ENCODE peak calls at places on chromosomes 7 and 10, in nine cellular contexts. S is astrocyte; M is adrenal gland; B is CD8-positive, alpha-beta T cell; T is cardiac muscle cell; Y is thyroid gland; J is uterus; W is A549; K is lower lobe of right lung. V is an unnamed sample. For H3K4me1, the result is how much of the 10 kb centered on the place peaks cover.

GRCh38 chr7:148763622-148764021 is 64.9 kb downstream of the CUL1 start:
- DNase-seq in K (no peak), S (no peak), W (no peak), Y (no peak), T (peak), M (no peak), B (no peak), J (no peak), V (no peak)

GRCh38 chr7:81211204-81211603 is 292.4 kb upstream of the SEMA3C start:
- DNase-seq in M (no peak), T (no peak), Y (no peak), S (no peak), J (no peak), B (no peak), K (no peak), W (no peak), V (no peak)

GRCh38 chr10:43218206-43218950 is 48.5 kb downstream of the RASGEF1A start:
- DNase-seq in K (peak), M (no peak), W (no peak), S (peak), B (no peak), J (no peak), T (peak), Y (no peak), V (no peak)

GRCh38 chr10:33134011-33134751 is 176.2 kb upstream of the ITGB1 start:
- DNase-seq in K (peak), M (peak), Y (peak), J (peak), T (peak), W (peak), S (peak), B (peak), V (no peak)

GRCh38 chr10:19977097-19977521 is 160.9 kb downstream of the PLXDC2 start:
- DNase-seq in J (no peak), B (no peak), S (no peak), T (no peak), M (no peak), K (no peak), Y (no peak), W (no peak), V (no peak)

GRCh38 chr10:13815766-13816165 is 229.0 kb downstream of the PRPF18 start:
- DNase-seq in T (no peak), M (no peak), B (no peak), S (peak), K (no peak), J (no peak), W (no peak), Y (no peak), V (no peak)

GRCh38 chr10:14953452-14954000 is 370 bp downstream of the DCLRE1C start:
- DNase-seq in B (no peak), T (peak), Y (peak), S (peak), M (peak), W (peak), J (no peak), K (peak), V (peak)

GRCh38 chr7:28411876-28412662 is at the start of gene CREB5:
- DNase-seq in T (no peak), J (no peak), K (no peak), Y (no peak), S (no peak), B (no peak), W (no peak), M (no peak), V (no peak)

GRCh38 chr10:122688293-122688989 is 11.2 kb downstream of the C10orf120 start:
- DNase-seq in K (no peak), S (no peak), W (no peak), J (no peak), M (peak), Y (no peak), B (no peak), T (peak), V (no peak)

GRCh38 chr7:87344446-87344845 is 1.0 kb upstream of the CROT start:
- DNase-seq in J (no peak), T (no peak), K (no peak), W (no peak), M (no peak), S (no peak), B (no peak), Y (no peak), V (no peak)

GRCh38 chr7:151383638-151384351 is 26.0 kb downstream of the WDR86 start:
- DNase-seq in K (no peak), W (no peak), Y (no peak), B (no peak), T (no peak), S (no peak), M (no peak), J (no peak), V (no peak)

GRCh38 chr10:101330236-101331225 is 23.4 kb upstream of the BTRC start:
- DNase-seq in Y (no peak), T (peak), W (no peak), K (no peak), J (no peak), S (peak), M (no peak), B (no peak), V (no peak)

GRCh38 chr7:74401137-74401859 is 52.4 kb upstream of the GTF2IRD1 start:
- DNase-seq in K (peak), B (peak), S (no peak), J (peak), M (peak), T (peak), Y (peak), W (peak), V (peak)

GRCh38 chr10:62512732-62513475 is 138.7 kb downstream of the ZNF365 start:
- DNase-seq in T (no peak), J (no peak), S (peak), M (no peak), W (peak), B (no peak), Y (no peak), K (no peak), V (no peak)

GRCh38 chr7:34931739-34932138 is 105.5 kb downstream of the DPY19L1 start:
- DNase-seq in Y (no peak), W (no peak), T (no peak), S (no peak), J (no peak), M (no peak), B (no peak), K (no peak), V (no peak)

GRCh38 chr10:89391882-89392756 is at the start of gene IFIT1:
- DNase-seq in Y (peak), S (peak), K (no peak), T (peak), J (peak), M (peak), B (peak), W (peak), V (no peak)

GRCh38 chr7:7653568-7654187 is 13.1 kb downstream of the UMAD1 start:
- DNase-seq in B (no peak), K (no peak), Y (no peak), M (no peak), S (no peak), J (no peak), T (peak), W (peak), V (peak)

GRCh38 chr10:129151281-129151680 is 315.8 kb upstream of the MGMT start:
- DNase-seq in Y (no peak), W (no peak), J (no peak), T (no peak), M (no peak), S (no peak), B (no peak), K (no peak), V (no peak)

GRCh38 chr10:128985036-128985435 is 482.0 kb upstream of the MGMT start:
- DNase-seq in Y (no peak), M (no peak), B (no peak), K (no peak), J (no peak), S (no peak), W (no peak), T (no peak), V (no peak)

GRCh38 chr10:79066460-79067240 is 2.1 kb upstream of the ZMIZ1 start:
- DNase-seq in S (no peak), T (peak), W (peak), J (no peak), Y (no peak), K (peak), B (no peak), M (no peak), V (peak)

GRCh38 chr7:38413784-38414183 is 140.3 kb upstream of the TARP start:
- DNase-seq in W (no peak), K (no peak), B (no peak), M (no peak), T (no peak), Y (no peak), J (no peak), S (no peak), V (no peak)

GRCh38 chr10:80900661-80901060 is 363.0 kb downstream of the SH2D4B start:
- DNase-seq in W (no peak), K (no peak), J (no peak), B (no peak), Y (no peak), S (no peak), M (no peak), T (no peak), V (no peak)

GRCh38 chr7:12862146-12862545 is 174.7 kb downstream of the ARL4A start:
- DNase-seq in J (no peak), K (no peak), B (no peak), Y (no peak), T (no peak), S (no peak), W (no peak), M (no peak), V (no peak)

GRCh38 chr7:84982199-84982598 is 204.7 kb downstream of the SEMA3D start:
- DNase-seq in J (no peak), W (no peak), S (no peak), M (no peak), T (no peak), B (no peak), Y (no peak), K (no peak), V (no peak)

GRCh38 chr10:62166331-62167154 is 102.1 kb downstream of the RTKN2 start:
- DNase-seq in K (no peak), W (no peak), M (no peak), B (no peak), T (peak), S (no peak), J (peak), Y (no peak), V (no peak)

GRCh38 chr10:131533846-131534526 is 222.5 kb upstream of the TCERG1L start:
- DNase-seq in W (no peak), S (no peak), Y (no peak), K (no peak), J (no peak), T (no peak), B (no peak), M (no peak), V (no peak)

GRCh38 chr10:78377362-78377761 is 343.7 kb downstream of the RPS24 start:
- DNase-seq in Y (no peak), J (no peak), T (peak), S (no peak), B (no peak), W (no peak), M (no peak), K (no peak), V (no peak)

GRCh38 chr7:132500727-132501410 is 75.4 kb downstream of the PLXNA4 start:
- DNase-seq in J (peak), B (no peak), T (peak), Y (peak), M (peak), S (peak), W (no peak), K (no peak), V (no peak)
- TF ChIP-seq CTCF in J (peak), B (no peak), T (peak), Y (no peak), M (peak), S (peak), W (no peak), K (peak), V (no peak)

DNA sequence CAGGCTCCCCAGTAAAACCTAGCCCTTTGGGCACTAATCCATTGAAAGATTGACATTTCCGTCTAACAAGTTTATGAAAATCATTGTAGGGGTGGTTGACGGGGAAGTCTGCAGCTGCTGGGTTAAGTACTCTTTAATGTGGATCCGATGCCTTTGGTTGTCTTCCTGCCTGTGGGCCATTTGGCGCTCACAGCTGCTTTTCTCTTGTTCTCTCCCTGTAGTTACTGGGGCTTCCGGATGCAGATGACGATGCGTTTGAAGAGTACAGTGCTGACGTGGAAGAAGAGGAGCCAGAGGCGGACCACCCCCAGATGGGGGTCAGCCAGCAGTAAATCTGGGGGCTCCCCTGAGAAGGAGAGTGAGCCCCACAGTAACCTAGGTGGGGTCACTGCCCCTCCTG is 22.4 kb downstream of the MTURN start:
- DNase-seq in K (no peak), S (no peak), W (no peak), B (no peak), T (no peak), Y (no peak), M (no peak), J (no peak), V (no peak)
- H3K4me1 ChIP-seq in K (under half), S (under half), W (under half), B (under half), T (under half), Y (under half), M (under half), J (under half), V (under half)

DNA sequence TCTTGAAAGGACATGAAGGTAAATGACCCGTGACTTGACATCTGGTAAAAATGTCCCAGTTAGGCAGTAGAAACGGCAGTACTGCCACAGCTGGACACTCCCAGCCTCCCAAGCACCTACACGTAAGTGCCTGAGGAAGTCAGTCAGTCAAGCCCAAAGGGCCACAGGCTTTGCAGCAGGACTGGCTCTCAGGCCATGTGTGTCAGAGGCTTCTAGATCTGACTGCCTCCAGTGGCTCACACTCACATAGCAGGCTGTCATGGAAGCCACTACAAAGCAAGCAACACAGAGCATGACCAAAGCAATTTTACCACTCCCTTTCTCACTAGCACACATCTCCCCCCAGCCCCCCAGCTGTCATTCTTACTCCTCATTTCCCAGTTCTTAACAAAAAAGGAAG is 17.8 kb upstream of the CCNJ start:
- DNase-seq in S (no peak), T (peak), Y (peak), W (peak), J (no peak), K (no peak), B (no peak), M (no peak), V (peak)
- TF ChIP-seq CTCF in S (no peak), T (no peak), Y (no peak), W (no peak), J (no peak), K (no peak), B (no peak), M (no peak), V (peak)

DNA sequence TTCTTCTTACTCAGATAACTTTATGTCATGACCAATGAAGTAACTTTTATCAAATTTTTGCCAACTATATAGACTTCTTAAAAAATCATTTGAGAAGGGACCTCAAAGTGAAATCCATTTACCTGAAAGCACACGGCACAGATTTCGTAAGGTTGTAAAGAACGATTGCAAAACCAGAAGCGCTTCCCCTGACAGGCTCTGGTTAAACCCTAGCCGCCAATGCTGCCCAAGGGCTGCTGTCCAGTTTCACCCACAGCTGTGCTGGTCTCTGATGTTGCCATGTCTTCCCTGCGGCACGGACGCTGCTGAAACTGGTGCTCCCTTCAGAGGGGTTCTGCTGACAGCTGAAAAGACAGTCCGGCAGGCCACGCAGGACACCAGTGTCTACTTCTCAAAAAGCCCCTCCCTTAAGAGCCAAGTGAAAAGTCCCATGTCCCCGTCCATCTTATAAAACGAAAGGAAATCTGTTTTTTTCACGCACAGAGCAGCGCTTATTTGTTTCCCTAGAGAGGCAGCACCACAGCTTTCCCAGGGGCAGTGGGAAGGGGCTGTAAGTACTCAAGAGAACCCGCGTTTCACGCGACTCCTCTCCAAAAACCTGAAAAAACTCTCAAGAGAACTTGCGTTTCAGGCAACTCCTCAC is 32.5 kb downstream of the GNA12 start:
- DNase-seq in T (peak), W (no peak), Y (no peak), J (peak), S (no peak), B (no peak), K (peak), M (no peak), V (peak)
- H3K4me1 ChIP-seq in T (under half), W (under half), Y (under half), J (under half), S (under half), B (under half), K (under half), M (under half), V (under half)

DNA sequence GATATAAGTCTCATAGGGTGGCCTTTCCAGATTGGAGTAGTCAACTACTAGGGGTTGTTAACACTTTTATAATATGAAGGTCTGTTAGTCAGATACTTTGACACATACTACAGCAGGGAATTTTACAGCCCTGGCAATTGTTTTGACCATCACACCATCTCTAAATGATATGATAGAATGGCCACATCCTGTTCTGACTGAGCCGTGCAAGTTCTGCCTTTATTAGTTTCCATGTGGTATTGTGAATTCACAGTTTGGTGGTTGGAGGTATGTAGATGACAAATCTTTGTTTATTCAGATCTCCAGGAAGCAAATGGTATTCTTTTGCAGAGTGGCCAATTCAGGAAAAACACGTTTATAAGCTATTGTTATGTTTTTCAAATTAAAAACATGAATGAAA is 83.0 kb downstream of the NRG3 start:
- DNase-seq in M (no peak), K (no peak), W (no peak), J (no peak), S (peak), B (no peak), Y (no peak), T (peak), V (no peak)
- TF ChIP-seq CTCF in M (no peak), K (no peak), W (no peak), J (no peak), S (no peak), B (no peak), Y (no peak), T (no peak), V (no peak)

GRCh38 chr7:134739362-134739761 is 40.1 kb upstream of the CALD1 start:
- DNase-seq in T (no peak), B (no peak), Y (no peak), S (no peak), J (no peak), K (no peak), W (no peak), M (no peak), V (no peak)

GRCh38 chr7:134740364-134740763 is 39.1 kb upstream of the CALD1 start:
- DNase-seq in T (no peak), J (no peak), S (no peak), K (no peak), M (no peak), B (no peak), W (no peak), Y (no peak), V (no peak)

GRCh38 chr7:134736381-134736780 is 43.1 kb upstream of the CALD1 start:
- DNase-seq in M (no peak), Y (no peak), T (no peak), B (no peak), S (no peak), W (no peak), J (no peak), K (no peak), V (no peak)

GRCh38 chr7:134741901-134742635 is 37.4 kb upstream of the CALD1 start:
- DNase-seq in B (no peak), M (no peak), S (peak), W (no peak), J (peak), T (peak), K (no peak), Y (no peak), V (peak)

GRCh38 chr7:134737561-134738353 is 41.7 kb upstream of the CALD1 start:
- DNase-seq in J (no peak), Y (no peak), M (no peak), K (no peak), T (peak), S (peak), W (no peak), B (no peak), V (no peak)
- H3K4me1 ChIP-seq in J (under half), Y (under half), M (under half), K (under half), T (under half), S (under half), W (under half), B (under half), V (under half)

GRCh38 chr7:155431231-155431630 is 26.7 kb upstream of the EN2 start:
- DNase-seq in B (no peak), M (no peak), S (no peak), T (no peak), K (peak), J (no peak), W (no peak), Y (no peak), V (no peak)

GRCh38 chr7:155431711-155432110 is 26.2 kb upstream of the EN2 start:
- DNase-seq in S (no peak), J (no peak), K (peak), T (no peak), W (no peak), M (no peak), B (no peak), Y (no peak), V (no peak)

GRCh38 chr7:155437836-155438235 is 20.1 kb upstream of the EN2 start:
- DNase-seq in M (no peak), S (no peak), Y (no peak), T (no peak), W (no peak), J (no peak), B (no peak), K (peak), V (no peak)

GRCh38 chr7:155438778-155439177 is 19.2 kb upstream of the EN2 start:
- DNase-seq in S (no peak), Y (no peak), W (no peak), B (no peak), K (peak), J (no peak), T (no peak), M (peak), V (no peak)

DNA sequence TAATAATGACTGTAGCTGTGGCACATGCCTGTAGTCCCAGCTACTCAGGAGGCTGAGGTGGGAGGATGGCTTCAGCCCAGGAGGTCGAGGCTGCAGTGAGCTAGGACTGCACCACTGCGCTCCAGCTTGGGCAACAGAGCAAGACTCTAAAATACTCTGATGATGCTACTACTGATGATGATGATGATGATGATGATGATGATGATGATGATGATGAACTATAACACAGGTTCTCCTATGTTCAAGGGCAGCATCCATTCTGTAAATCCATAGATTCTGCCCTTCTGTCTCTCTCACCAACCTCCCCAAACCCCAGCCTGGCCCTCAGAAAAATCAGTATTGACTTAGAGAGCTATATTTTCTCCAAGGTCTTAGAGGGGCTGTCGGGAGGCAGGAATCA is 22.8 kb upstream of the EN2 start:
- DNase-seq in B (no peak), K (no peak), T (no peak), W (no peak), M (no peak), S (no peak), Y (no peak), J (no peak), V (no peak)
- TF ChIP-seq CTCF in B (no peak), K (no peak), T (no peak), W (no peak), M (no peak), S (no peak), Y (no peak), J (no peak), V (no peak)